ENCODE peak calls at places on chromosomes 12 and 14, in nine cellular contexts. V is cardiac muscle cell, A is body of pancreas, E is AG10803, W is NCI-H1092 treated with DMSO at 0.1 percent for 48 hours, I is aorta, X is mucosa of descending colon, L is pancreas, Q is substantia nigra. F is an unnamed sample.
A peak's percentile ranks its signal among the peaks of the same experiment; 100 is the strongest.

GRCh38 chr12:95970905-95971304 is 25.2 kb downstream of the HAL start:
- DNase-seq in Q (no peak), X (no peak), V (no peak), L (no peak), W (no peak), E (no peak), A (no peak), I (no peak), F (no peak)

GRCh38 chr12:27843714-27844245 is 63.7 kb upstream of the MANSC4 start:
- DNase-seq in W (no peak), Q (no peak), X (no peak), L (no peak), I (no peak), V (no peak), E (peak; percentile 85), A (no peak), F (no peak)

GRCh38 chr14:74511966-74512365 is 18.4 kb downstream of the ISCA2 start:
- DNase-seq in X (no peak), I (peak; percentile 62), V (no peak), L (no peak), W (no peak), Q (no peak), E (no peak), A (no peak), F (no peak)

GRCh38 chr14:54718046-54718445 is 151.1 kb downstream of the SAMD4A start:
- DNase-seq in W (no peak), I (no peak), Q (no peak), V (no peak), A (no peak), E (no peak), L (no peak), X (no peak), F (no peak)

GRCh38 chr12:52687527-52688385 is 7.5 kb upstream of the KRT1 start:
- DNase-seq in X (no peak), V (no peak), E (no peak), I (no peak), A (no peak), Q (no peak), W (no peak), L (no peak), F (no peak)

GRCh38 chr12:121331268-121331667 is 20.9 kb downstream of the ANAPC5 start:
- DNase-seq in Q (no peak), V (no peak), E (no peak), W (no peak), X (no peak), A (no peak), L (no peak), I (no peak), F (no peak)

GRCh38 chr14:53304726-53305381 is 151.7 kb upstream of the DDHD1 start:
- DNase-seq in E (peak; percentile 62), L (no peak), I (no peak), A (no peak), X (no peak), V (no peak), W (no peak), Q (peak; percentile 13), F (no peak)

GRCh38 chr12:1676043-1676442 is 14.8 kb upstream of the ADIPOR2 start:
- DNase-seq in A (no peak), E (no peak), L (no peak), W (no peak), X (no peak), V (no peak), Q (no peak), I (no peak), F (no peak)

GRCh38 chr14:32171469-32171868 is 30.4 kb upstream of the RNU6-7 start:
- DNase-seq in Q (no peak), W (no peak), X (no peak), L (no peak), A (no peak), E (no peak), I (no peak), V (no peak), F (no peak)

GRCh38 chr12:52636592-52637258 is 15.3 kb downstream of the KRT2 start:
- DNase-seq in W (no peak), L (no peak), Q (no peak), A (no peak), X (no peak), V (no peak), E (no peak), I (no peak), F (no peak)

GRCh38 chr12:114302606-114303005 is 103.3 kb downstream of the TBX5 start:
- DNase-seq in X (no peak), A (no peak), I (no peak), E (no peak), W (no peak), L (no peak), Q (no peak), V (no peak), F (no peak)

GRCh38 chr12:109309441-109310246 is 560 bp upstream of the FOXN4 start:
- DNase-seq in Q (no peak), X (no peak), E (no peak), W (peak; percentile 40), V (peak; percentile 43), I (no peak), L (peak; percentile 68), A (no peak), F (peak; percentile 41)

GRCh38 chr14:73491977-73492552 is 1.3 kb downstream of the RIOX1 start:
- DNase-seq in V (no peak), W (no peak), E (no peak), L (no peak), X (no peak), A (no peak), I (no peak), Q (no peak), F (no peak)

GRCh38 chr14:100278702-100279101 is 27.5 kb downstream of the SLC25A29 start:
- DNase-seq in L (no peak), W (no peak), V (no peak), E (peak; percentile 76), Q (no peak), A (no peak), I (peak; percentile 32), X (no peak), F (no peak)

GRCh38 chr12:75438052-75438754 is 42.4 kb upstream of the GLIPR1 start:
- DNase-seq in A (no peak), Q (no peak), W (no peak), X (no peak), L (no peak), V (no peak), I (no peak), E (no peak), F (no peak)

GRCh38 chr14:63470877-63471565 is 72.2 kb downstream of the PPP2R5E start:
- DNase-seq in I (no peak), E (peak; percentile 69), Q (no peak), L (no peak), W (no peak), V (no peak), A (no peak), X (no peak), F (no peak)

GRCh38 chr14:24900281-24900868 is 149.6 kb downstream of the STXBP6 start:
- DNase-seq in W (no peak), Q (no peak), I (no peak), X (no peak), A (no peak), E (peak; percentile 93), L (no peak), V (no peak), F (no peak)

GRCh38 chr12:28253175-28253641 is 63.0 kb downstream of the CCDC91 start:
- DNase-seq in A (no peak), Q (no peak), I (no peak), L (no peak), E (no peak), X (no peak), V (no peak), W (no peak), F (no peak)

GRCh38 chr12:53174881-53175491 is 5.5 kb upstream of the ZNF740 start:
- DNase-seq in A (no peak), E (peak; percentile 45), V (peak; percentile 60), I (peak; percentile 27), Q (no peak), L (no peak), W (peak; percentile 68), X (no peak), F (no peak)

GRCh38 chr12:116897476-116897875 is 13.3 kb upstream of the FBXW8 start:
- DNase-seq in X (no peak), W (no peak), L (no peak), E (no peak), I (no peak), A (no peak), Q (no peak), V (no peak), F (no peak)

GRCh38 chr14:78710963-78711362 is 540.8 kb downstream of the NRXN3 start:
- DNase-seq in W (no peak), Q (no peak), A (no peak), X (no peak), I (no peak), E (no peak), V (no peak), L (no peak), F (no peak)

GRCh38 chr12:25764892-25765291 is 193.6 kb upstream of the RASSF8 start:
- DNase-seq in V (no peak), E (peak; percentile 40), Q (no peak), A (no peak), W (no peak), I (no peak), L (no peak), X (no peak), F (no peak)

GRCh38 chr12:130337476-130338303 is at the start of gene PIWIL1:
- DNase-seq in E (no peak), V (no peak), X (no peak), A (peak; percentile 21), L (no peak), W (no peak), I (peak; percentile 75), Q (no peak), F (no peak)

GRCh38 chr12:105106621-105107020 is 910 bp upstream of the WASHC4 start:
- DNase-seq in I (no peak), A (no peak), W (no peak), X (no peak), L (no peak), V (no peak), Q (no peak), E (no peak), F (no peak)

GRCh38 chr12:51820721-51821422 is 27.6 kb downstream of the FIGNL2 start:
- DNase-seq in X (peak; percentile 69), W (peak; percentile 83), V (peak; percentile 77), E (peak; percentile 51), I (no peak), A (peak; percentile 58), L (peak; percentile 83), Q (peak; percentile 15), F (peak; percentile 62)

GRCh38 chr14:76329150-76329881 is 46.6 kb upstream of the ESRRB start:
- DNase-seq in I (no peak), X (no peak), Q (no peak), L (no peak), W (peak; percentile 18), E (no peak), V (no peak), A (no peak), F (no peak)

GRCh38 chr12:47088021-47088944 is 8.5 kb upstream of the AMIGO2 start:
- DNase-seq in W (peak; percentile 99), X (no peak), E (peak; percentile 48), L (no peak), Q (no peak), I (no peak), A (no peak), V (peak; percentile 15), F (no peak)

GRCh38 chr12:89384050-89384749 is 31.9 kb upstream of the DUSP6 start:
- DNase-seq in X (no peak), L (no peak), E (peak; percentile 98), I (no peak), W (peak; percentile 59), V (peak; percentile 36), Q (no peak), A (peak; percentile 27), F (no peak)

GRCh38 chr12:103880299-103881142 is 39.5 kb upstream of the NT5DC3 start:
- DNase-seq in W (peak; percentile 74), Q (no peak), I (no peak), V (no peak), A (no peak), L (no peak), X (no peak), E (no peak), F (no peak)

GRCh38 chr12:77402726-77403125 is 337.4 kb upstream of the E2F7 start:
- DNase-seq in A (no peak), E (peak; percentile 77), V (peak; percentile 5), X (no peak), I (no peak), W (no peak), Q (no peak), L (no peak), F (no peak)

GRCh38 chr12:28975564-28976340 is 173.3 kb upstream of the FAR2 start:
- DNase-seq in W (no peak), A (no peak), Q (no peak), V (no peak), X (no peak), L (no peak), I (no peak), E (no peak), F (no peak)

F was measured in HEK293T.